ENCODE peak calls at places on chromosomes 3 and 15, in eight cellular contexts. C is GM23248, P is thoracic aorta, V is stomach, M is neural progenitor cell, S is GM23338, W is right lobe of liver, R is breast epithelium. N is an unnamed sample. For H3K4me1, the result is how much of the 10 kb centered on the place peaks cover.

GRCh38 chr3:66544619-66545429 is 44.0 kb upstream of the LRIG1 start:
- DNase-seq in M (no peak), W (no peak), C (no peak), V (no peak), R (no peak), P (no peak), S (no peak), N (no peak)

GRCh38 chr15:45333550-45333949 is 44.8 kb downstream of the GATM start:
- DNase-seq in C (peak), M (no peak), R (no peak), W (peak), P (no peak), V (peak), S (no peak), N (no peak)

GRCh38 chr3:109316162-109316730 is at the start of gene DPPA2:
- DNase-seq in M (peak), V (no peak), R (no peak), P (no peak), C (no peak), W (no peak), S (peak), N (no peak)

GRCh38 chr3:40321818-40322217 is 12.3 kb downstream of the EIF1B start:
- DNase-seq in V (no peak), M (no peak), R (no peak), S (no peak), C (no peak), W (no peak), P (no peak), N (peak)

GRCh38 chr3:111723293-111723963 is 128.3 kb upstream of the ZBED2 start:
- DNase-seq in V (no peak), W (no peak), M (no peak), C (peak), S (no peak), R (no peak), P (no peak), N (no peak)

GRCh38 chr3:49401758-49402157 is 10.0 kb downstream of the RHOA start:
- DNase-seq in M (no peak), P (no peak), R (no peak), S (no peak), C (no peak), V (no peak), W (no peak), N (no peak)

GRCh38 chr15:70302360-70302759 is 204.6 kb upstream of the TLE3 start:
- DNase-seq in S (no peak), R (no peak), V (no peak), P (no peak), M (no peak), W (no peak), C (no peak), N (no peak)

GRCh38 chr3:101128786-101129185 is 135.6 kb upstream of the ABI3BP start:
- DNase-seq in C (peak), M (no peak), P (no peak), S (no peak), V (peak), R (no peak), W (no peak), N (no peak)

GRCh38 chr15:34719051-34719882 is 35.5 kb downstream of the GJD2 start:
- DNase-seq in W (no peak), V (no peak), M (no peak), S (no peak), C (no peak), P (no peak), R (no peak), N (no peak)
- H3K4me1 ChIP-seq in W (under half), V (under half), M (under half), S (under half), C (under half), P (half or more), R (under half), N (under half)

GRCh38 chr3:139559541-139559940 is 20.0 kb upstream of the RBP1 start:
- DNase-seq in S (no peak), P (no peak), V (no peak), W (no peak), R (no peak), C (peak), M (peak), N (peak)

GRCh38 chr3:139557041-139557440 is 17.5 kb upstream of the RBP1 start:
- DNase-seq in S (no peak), R (no peak), C (no peak), V (no peak), P (no peak), W (no peak), M (no peak), N (no peak)

GRCh38 chr3:139555249-139555648 is 15.7 kb upstream of the RBP1 start:
- DNase-seq in R (no peak), V (no peak), S (no peak), M (no peak), C (no peak), W (no peak), P (no peak), N (no peak)

GRCh38 chr3:139561428-139561827 is 21.9 kb upstream of the RBP1 start:
- DNase-seq in C (no peak), S (no peak), W (no peak), R (no peak), P (no peak), M (no peak), V (no peak), N (no peak)

GRCh38 chr3:139558351-139559170 is 19.0 kb upstream of the RBP1 start:
- DNase-seq in M (no peak), C (no peak), W (no peak), V (no peak), P (no peak), R (no peak), S (peak), N (peak)
- H3K27ac ChIP-seq in M (no peak), C (no peak), W (no peak), V (no peak), P (no peak), R (no peak), S (no peak), N (no peak)

GRCh38 chr3:122055215-122055614 is at the start of gene CD86:
- DNase-seq in C (peak), S (no peak), M (no peak), V (no peak), R (no peak), W (no peak), P (no peak), N (no peak)
- H3K4me3 ChIP-seq in C (no peak), S (no peak), M (no peak), V (peak), R (no peak), W (no peak), P (peak), N (no peak)

GRCh38 chr3:14125193-14126016 is 553 bp downstream of the TMEM43 start:
- DNase-seq in V (peak), W (peak), C (peak), R (no peak), S (peak), M (peak), P (no peak), N (peak)
- H3K4me1 ChIP-seq in V (under half), W (under half), C (under half), R (under half), S (under half), M (under half), P (under half), N (under half)

N was measured in esophagus muscularis mucosa.